ENCODE peak calls at places on chromosomes 3 and 15, in seven cellular contexts. One of them, this sample, is unnamed.
A peak's percentile ranks its signal among the peaks of the same experiment; 100 is the strongest.

GRCh38 chr3:18657858-18658820 is 233.0 kb upstream of the SATB1 start:
- DNase-seq in skeletal muscle cell: no peak
- DNase-seq in HFFc6: no peak
- DNase-seq in stimulated activated CD4-positive, alpha-beta T cell treated with anti-CD3 and anti-CD28 coated beads, Interleukin-2, amount 100 ng/mL, for 48 hours: no peak
- DNase-seq in mesothelial cell of epicardium: no peak
- DNase-seq in GF-D8: peak; percentile 17
- DNase-seq in GM10248: no peak
- DNase-seq in this sample: no peak

GRCh38 chr15:79872358-79873017 is 24.3 kb downstream of the MTHFS start:
- DNase-seq in GF-D8: peak; percentile 72
- DNase-seq in HFFc6: peak; percentile 89
- DNase-seq in skeletal muscle cell: no peak
- DNase-seq in stimulated activated CD4-positive, alpha-beta T cell treated with anti-CD3 and anti-CD28 coated beads, Interleukin-2, amount 100 ng/mL, for 48 hours: no peak
- DNase-seq in mesothelial cell of epicardium: no peak
- DNase-seq in GM10248: no peak
- DNase-seq in this sample: no peak

GRCh38 chr3:195896361-195897080 is 11.8 kb downstream of the TNK2 start:
- DNase-seq in GF-D8: no peak
- DNase-seq in HFFc6: peak; percentile 84
- DNase-seq in mesothelial cell of epicardium: no peak
- DNase-seq in skeletal muscle cell: peak; percentile 52
- DNase-seq in GM10248: no peak
- DNase-seq in stimulated activated CD4-positive, alpha-beta T cell treated with anti-CD3 and anti-CD28 coated beads, Interleukin-2, amount 100 ng/mL, for 48 hours: no peak
- DNase-seq in this sample: no peak

GRCh38 chr15:80609111-80609510 is 86.0 kb upstream of the ABHD17C start:
- DNase-seq in GM10248: no peak
- DNase-seq in GF-D8: no peak
- DNase-seq in skeletal muscle cell: no peak
- DNase-seq in HFFc6: no peak
- DNase-seq in stimulated activated CD4-positive, alpha-beta T cell treated with anti-CD3 and anti-CD28 coated beads, Interleukin-2, amount 100 ng/mL, for 48 hours: no peak
- DNase-seq in mesothelial cell of epicardium: no peak
- DNase-seq in this sample: no peak

GRCh38 chr3:197541756-197542539 is 13.8 kb downstream of the BDH1 start:
- DNase-seq in mesothelial cell of epicardium: peak; percentile 62
- DNase-seq in skeletal muscle cell: peak; percentile 50
- DNase-seq in stimulated activated CD4-positive, alpha-beta T cell treated with anti-CD3 and anti-CD28 coated beads, Interleukin-2, amount 100 ng/mL, for 48 hours: no peak
- DNase-seq in GM10248: no peak
- DNase-seq in GF-D8: no peak
- DNase-seq in HFFc6: peak; percentile 53
- DNase-seq in this sample: no peak

GRCh38 chr3:9769012-9769411 is 735 bp downstream of the CAMK1 start:
- DNase-seq in HFFc6: no peak
- DNase-seq in stimulated activated CD4-positive, alpha-beta T cell treated with anti-CD3 and anti-CD28 coated beads, Interleukin-2, amount 100 ng/mL, for 48 hours: no peak
- DNase-seq in skeletal muscle cell: no peak
- DNase-seq in GF-D8: no peak
- DNase-seq in GM10248: no peak
- DNase-seq in mesothelial cell of epicardium: no peak
- DNase-seq in this sample: no peak

GRCh38 chr3:193829781-193830180 is 236.8 kb downstream of the OPA1 start:
- DNase-seq in GM10248: no peak
- DNase-seq in GF-D8: no peak
- DNase-seq in mesothelial cell of epicardium: no peak
- DNase-seq in skeletal muscle cell: peak; percentile 14
- DNase-seq in stimulated activated CD4-positive, alpha-beta T cell treated with anti-CD3 and anti-CD28 coated beads, Interleukin-2, amount 100 ng/mL, for 48 hours: no peak
- DNase-seq in HFFc6: peak; percentile 37
- DNase-seq in this sample: no peak

GRCh38 chr15:62945063-62945462 is 97.5 kb upstream of the TPM1 start:
- DNase-seq in GM10248: no peak
- DNase-seq in HFFc6: no peak
- DNase-seq in mesothelial cell of epicardium: peak; percentile 37
- DNase-seq in GF-D8: no peak
- DNase-seq in stimulated activated CD4-positive, alpha-beta T cell treated with anti-CD3 and anti-CD28 coated beads, Interleukin-2, amount 100 ng/mL, for 48 hours: no peak
- DNase-seq in skeletal muscle cell: no peak
- DNase-seq in this sample: no peak

GRCh38 chr3:46695962-46696922 is 2.8 kb upstream of the ALS2CL start:
- DNase-seq in skeletal muscle cell: no peak
- DNase-seq in HFFc6: peak; percentile 57
- DNase-seq in stimulated activated CD4-positive, alpha-beta T cell treated with anti-CD3 and anti-CD28 coated beads, Interleukin-2, amount 100 ng/mL, for 48 hours: no peak
- DNase-seq in mesothelial cell of epicardium: no peak
- DNase-seq in GF-D8: no peak
- DNase-seq in GM10248: no peak
- DNase-seq in this sample: no peak

GRCh38 chr15:67092726-67093125 is 27.3 kb downstream of the SMAD3 start:
- DNase-seq in stimulated activated CD4-positive, alpha-beta T cell treated with anti-CD3 and anti-CD28 coated beads, Interleukin-2, amount 100 ng/mL, for 48 hours: no peak
- DNase-seq in mesothelial cell of epicardium: no peak
- DNase-seq in GM10248: no peak
- DNase-seq in HFFc6: no peak
- DNase-seq in skeletal muscle cell: no peak
- DNase-seq in GF-D8: no peak
- DNase-seq in this sample: no peak

GRCh38 chr3:159669024-159669476 is 319.6 kb upstream of the IL12A start:
- DNase-seq in GF-D8: no peak
- DNase-seq in GM10248: no peak
- DNase-seq in HFFc6: peak; percentile 53
- DNase-seq in mesothelial cell of epicardium: no peak
- DNase-seq in skeletal muscle cell: peak; percentile 40
- DNase-seq in stimulated activated CD4-positive, alpha-beta T cell treated with anti-CD3 and anti-CD28 coated beads, Interleukin-2, amount 100 ng/mL, for 48 hours: no peak
- DNase-seq in this sample: no peak

GRCh38 chr15:56076651-56077050 is 83.2 kb upstream of the NEDD4 start:
- DNase-seq in skeletal muscle cell: no peak
- DNase-seq in HFFc6: no peak
- DNase-seq in stimulated activated CD4-positive, alpha-beta T cell treated with anti-CD3 and anti-CD28 coated beads, Interleukin-2, amount 100 ng/mL, for 48 hours: no peak
- DNase-seq in GF-D8: no peak
- DNase-seq in GM10248: no peak
- DNase-seq in mesothelial cell of epicardium: no peak
- DNase-seq in this sample: no peak

GRCh38 chr3:70006089-70006488 is 6.6 kb downstream of the SAMMSON start:
- DNase-seq in GM10248: no peak
- DNase-seq in GF-D8: no peak
- DNase-seq in HFFc6: no peak
- DNase-seq in mesothelial cell of epicardium: no peak
- DNase-seq in stimulated activated CD4-positive, alpha-beta T cell treated with anti-CD3 and anti-CD28 coated beads, Interleukin-2, amount 100 ng/mL, for 48 hours: no peak
- DNase-seq in skeletal muscle cell: no peak
- DNase-seq in this sample: no peak

GRCh38 chr3:124269619-124270018 is 277.7 kb upstream of the ROPN1 start:
- DNase-seq in GM10248: no peak
- DNase-seq in HFFc6: no peak
- DNase-seq in mesothelial cell of epicardium: no peak
- DNase-seq in stimulated activated CD4-positive, alpha-beta T cell treated with anti-CD3 and anti-CD28 coated beads, Interleukin-2, amount 100 ng/mL, for 48 hours: no peak
- DNase-seq in GF-D8: no peak
- DNase-seq in skeletal muscle cell: no peak
- DNase-seq in this sample: no peak

GRCh38 chr3:191952609-191953008 is 491.6 kb downstream of the PYDC2 start:
- DNase-seq in stimulated activated CD4-positive, alpha-beta T cell treated with anti-CD3 and anti-CD28 coated beads, Interleukin-2, amount 100 ng/mL, for 48 hours: no peak
- DNase-seq in HFFc6: no peak
- DNase-seq in GM10248: no peak
- DNase-seq in mesothelial cell of epicardium: no peak
- DNase-seq in GF-D8: no peak
- DNase-seq in skeletal muscle cell: no peak
- DNase-seq in this sample: no peak

GRCh38 chr3:120555661-120556509 is 40.3 kb upstream of the NDUFB4 start:
- DNase-seq in skeletal muscle cell: no peak
- DNase-seq in HFFc6: no peak
- DNase-seq in GM10248: no peak
- DNase-seq in GF-D8: no peak
- DNase-seq in mesothelial cell of epicardium: no peak
- DNase-seq in stimulated activated CD4-positive, alpha-beta T cell treated with anti-CD3 and anti-CD28 coated beads, Interleukin-2, amount 100 ng/mL, for 48 hours: no peak
- DNase-seq in this sample: no peak

GRCh38 chr3:182626484-182627467 is 166.5 kb upstream of the ATP11B start:
- DNase-seq in skeletal muscle cell: no peak
- DNase-seq in mesothelial cell of epicardium: no peak
- DNase-seq in stimulated activated CD4-positive, alpha-beta T cell treated with anti-CD3 and anti-CD28 coated beads, Interleukin-2, amount 100 ng/mL, for 48 hours: no peak
- DNase-seq in GM10248: no peak
- DNase-seq in HFFc6: no peak
- DNase-seq in GF-D8: no peak
- DNase-seq in this sample: no peak

GRCh38 chr3:160126046-160126445 is 99.2 kb upstream of the C3orf80 start:
- DNase-seq in HFFc6: no peak
- DNase-seq in mesothelial cell of epicardium: no peak
- DNase-seq in stimulated activated CD4-positive, alpha-beta T cell treated with anti-CD3 and anti-CD28 coated beads, Interleukin-2, amount 100 ng/mL, for 48 hours: no peak
- DNase-seq in GM10248: no peak
- DNase-seq in GF-D8: no peak
- DNase-seq in skeletal muscle cell: no peak
- DNase-seq in this sample: no peak

GRCh38 chr15:92906563-92907081 is 6.5 kb downstream of the CHD2 start:
- DNase-seq in mesothelial cell of epicardium: no peak
- DNase-seq in GF-D8: no peak
- DNase-seq in stimulated activated CD4-positive, alpha-beta T cell treated with anti-CD3 and anti-CD28 coated beads, Interleukin-2, amount 100 ng/mL, for 48 hours: no peak
- DNase-seq in skeletal muscle cell: no peak
- DNase-seq in HFFc6: peak; percentile 47
- DNase-seq in GM10248: no peak
- DNase-seq in this sample: no peak

GRCh38 chr15:55254916-55255679 is 34.5 kb downstream of the RAB27A start:
- DNase-seq in skeletal muscle cell: no peak
- DNase-seq in GM10248: peak; percentile 37
- DNase-seq in stimulated activated CD4-positive, alpha-beta T cell treated with anti-CD3 and anti-CD28 coated beads, Interleukin-2, amount 100 ng/mL, for 48 hours: no peak
- DNase-seq in mesothelial cell of epicardium: no peak
- DNase-seq in HFFc6: no peak
- DNase-seq in GF-D8: no peak
- DNase-seq in this sample: no peak

GRCh38 chr3:186785517-186786018 is 2.2 kb downstream of the EIF4A2 start:
- DNase-seq in GF-D8: no peak
- DNase-seq in HFFc6: no peak
- DNase-seq in GM10248: no peak
- DNase-seq in stimulated activated CD4-positive, alpha-beta T cell treated with anti-CD3 and anti-CD28 coated beads, Interleukin-2, amount 100 ng/mL, for 48 hours: no peak
- DNase-seq in skeletal muscle cell: no peak
- DNase-seq in mesothelial cell of epicardium: no peak
- DNase-seq in this sample: no peak

GRCh38 chr3:7504886-7505775 is 644.2 kb downstream of the GRM7 start:
- DNase-seq in skeletal muscle cell: peak; percentile 0
- DNase-seq in GM10248: no peak
- DNase-seq in HFFc6: peak; percentile 5
- DNase-seq in GF-D8: no peak
- DNase-seq in mesothelial cell of epicardium: no peak
- DNase-seq in stimulated activated CD4-positive, alpha-beta T cell treated with anti-CD3 and anti-CD28 coated beads, Interleukin-2, amount 100 ng/mL, for 48 hours: no peak
- DNase-seq in this sample: no peak

GRCh38 chr15:40906947-40907802 is 12.9 kb downstream of the VPS18 start:
- DNase-seq in mesothelial cell of epicardium: no peak
- DNase-seq in GF-D8: peak; percentile 27
- DNase-seq in HFFc6: no peak
- DNase-seq in skeletal muscle cell: no peak
- DNase-seq in stimulated activated CD4-positive, alpha-beta T cell treated with anti-CD3 and anti-CD28 coated beads, Interleukin-2, amount 100 ng/mL, for 48 hours: no peak
- DNase-seq in GM10248: no peak
- DNase-seq in this sample: no peak

GRCh38 chr3:1609416-1609815 is 489.2 kb upstream of the CNTN4 start:
- DNase-seq in GF-D8: no peak
- DNase-seq in mesothelial cell of epicardium: no peak
- DNase-seq in stimulated activated CD4-positive, alpha-beta T cell treated with anti-CD3 and anti-CD28 coated beads, Interleukin-2, amount 100 ng/mL, for 48 hours: no peak
- DNase-seq in GM10248: no peak
- DNase-seq in HFFc6: no peak
- DNase-seq in skeletal muscle cell: no peak
- DNase-seq in this sample: no peak

GRCh38 chr15:57746752-57747151 is 40.2 kb downstream of the POLR2M start:
- DNase-seq in GM10248: no peak
- DNase-seq in skeletal muscle cell: no peak
- DNase-seq in HFFc6: no peak
- DNase-seq in stimulated activated CD4-positive, alpha-beta T cell treated with anti-CD3 and anti-CD28 coated beads, Interleukin-2, amount 100 ng/mL, for 48 hours: no peak
- DNase-seq in GF-D8: no peak
- DNase-seq in mesothelial cell of epicardium: no peak
- DNase-seq in this sample: no peak

GRCh38 chr15:53559364-53560253 is 199.9 kb downstream of the WDR72 start:
- DNase-seq in mesothelial cell of epicardium: no peak
- DNase-seq in skeletal muscle cell: no peak
- DNase-seq in stimulated activated CD4-positive, alpha-beta T cell treated with anti-CD3 and anti-CD28 coated beads, Interleukin-2, amount 100 ng/mL, for 48 hours: no peak
- DNase-seq in GM10248: no peak
- DNase-seq in GF-D8: no peak
- DNase-seq in HFFc6: no peak
- DNase-seq in this sample: no peak

GRCh38 chr15:74958320-74958907 is 1.8 kb upstream of the RPP25 start:
- DNase-seq in GM10248: no peak
- DNase-seq in mesothelial cell of epicardium: no peak
- DNase-seq in stimulated activated CD4-positive, alpha-beta T cell treated with anti-CD3 and anti-CD28 coated beads, Interleukin-2, amount 100 ng/mL, for 48 hours: no peak
- DNase-seq in HFFc6: peak; percentile 50
- DNase-seq in GF-D8: no peak
- DNase-seq in skeletal muscle cell: no peak
- DNase-seq in this sample: no peak

GRCh38 chr3:134299185-134299887 is 48.7 kb upstream of the RYK start:
- DNase-seq in HFFc6: peak; percentile 43
- DNase-seq in stimulated activated CD4-positive, alpha-beta T cell treated with anti-CD3 and anti-CD28 coated beads, Interleukin-2, amount 100 ng/mL, for 48 hours: no peak
- DNase-seq in GM10248: no peak
- DNase-seq in skeletal muscle cell: no peak
- DNase-seq in mesothelial cell of epicardium: no peak
- DNase-seq in GF-D8: no peak
- DNase-seq in this sample: no peak